ENCODE peak calls at places on chromosomes 3 and 15, in six cellular contexts. One of them, this sample, is unnamed.
A peak's percentile ranks its signal among the peaks of the same experiment; 100 is the strongest.

GRCh38 chr3:127809211-127809610 is 13.1 kb downstream of the MGLL start:
- DNase-seq in Peyer's patch: no peak
- DNase-seq in tibial nerve: no peak
- DNase-seq in body of pancreas: no peak
- DNase-seq in sigmoid colon: no peak
- DNase-seq in A549: no peak
- DNase-seq in this sample: no peak

GRCh38 chr15:21262851-21263400 is 177.4 kb downstream of the POTEB3 start:
- DNase-seq in A549: no peak
- DNase-seq in tibial nerve: no peak
- DNase-seq in Peyer's patch: no peak
- DNase-seq in sigmoid colon: no peak
- DNase-seq in body of pancreas: no peak
- DNase-seq in this sample: no peak

GRCh38 chr15:91258436-91258779 is 158.4 kb downstream of the SV2B start:
- DNase-seq in Peyer's patch: no peak
- DNase-seq in tibial nerve: no peak
- DNase-seq in A549: peak; percentile 28
- DNase-seq in body of pancreas: no peak
- DNase-seq in sigmoid colon: no peak
- DNase-seq in this sample: no peak

GRCh38 chr3:184373422-184373821 is 4.6 kb downstream of the THPO start:
- DNase-seq in A549: no peak
- DNase-seq in sigmoid colon: peak; percentile 72
- DNase-seq in tibial nerve: no peak
- DNase-seq in body of pancreas: no peak
- DNase-seq in Peyer's patch: no peak
- DNase-seq in this sample: no peak

GRCh38 chr3:140505256-140505655 is 172.6 kb upstream of the TRIM42 start:
- DNase-seq in Peyer's patch: no peak
- DNase-seq in A549: no peak
- DNase-seq in body of pancreas: peak; percentile 54
- DNase-seq in sigmoid colon: no peak
- DNase-seq in tibial nerve: peak; percentile 26
- DNase-seq in this sample: no peak

GRCh38 chr3:188084751-188085595 is 69.0 kb upstream of the LPP start:
- DNase-seq in sigmoid colon: no peak
- DNase-seq in Peyer's patch: no peak
- DNase-seq in body of pancreas: no peak
- DNase-seq in tibial nerve: no peak
- DNase-seq in A549: no peak
- DNase-seq in this sample: no peak

GRCh38 chr3:125202197-125202596 is 10.4 kb downstream of the SLC12A8 start:
- DNase-seq in A549: no peak
- DNase-seq in body of pancreas: no peak
- DNase-seq in sigmoid colon: no peak
- DNase-seq in Peyer's patch: no peak
- DNase-seq in tibial nerve: no peak
- DNase-seq in this sample: no peak

GRCh38 chr15:98311566-98312188 is 336.7 kb upstream of the IGF1R start:
- DNase-seq in sigmoid colon: peak; percentile 88
- DNase-seq in body of pancreas: peak; percentile 82
- DNase-seq in A549: peak; percentile 80
- DNase-seq in tibial nerve: peak; percentile 98
- DNase-seq in Peyer's patch: peak; percentile 61
- DNase-seq in this sample: peak; percentile 83

GRCh38 chr3:174270841-174271240 is 588.3 kb upstream of the NAALADL2 start:
- DNase-seq in body of pancreas: no peak
- DNase-seq in sigmoid colon: no peak
- DNase-seq in A549: no peak
- DNase-seq in tibial nerve: no peak
- DNase-seq in Peyer's patch: no peak
- DNase-seq in this sample: no peak

GRCh38 chr3:146468234-146468931 is 978 bp downstream of the PLSCR2 start:
- DNase-seq in Peyer's patch: no peak
- DNase-seq in body of pancreas: peak; percentile 8
- DNase-seq in sigmoid colon: no peak
- DNase-seq in tibial nerve: peak; percentile 20
- DNase-seq in A549: no peak
- DNase-seq in this sample: peak; percentile 22

GRCh38 chr15:42832577-42832976 is 88.0 kb downstream of the TTBK2 start:
- DNase-seq in tibial nerve: no peak
- DNase-seq in body of pancreas: no peak
- DNase-seq in A549: peak; percentile 22
- DNase-seq in sigmoid colon: no peak
- DNase-seq in Peyer's patch: no peak
- DNase-seq in this sample: no peak

GRCh38 chr3:21158801-21159564 is 592.0 kb downstream of the ZNF385D start:
- DNase-seq in tibial nerve: no peak
- DNase-seq in A549: no peak
- DNase-seq in body of pancreas: no peak
- DNase-seq in sigmoid colon: no peak
- DNase-seq in Peyer's patch: no peak
- DNase-seq in this sample: no peak

GRCh38 chr15:63598467-63599400 is 1.5 kb downstream of the FBXL22 start:
- DNase-seq in A549: no peak
- DNase-seq in body of pancreas: peak; percentile 21
- DNase-seq in tibial nerve: no peak
- DNase-seq in sigmoid colon: peak; percentile 89
- DNase-seq in Peyer's patch: no peak
- DNase-seq in this sample: peak; percentile 66
- TF ChIP-seq POLR2A in A549: no peak
- TF ChIP-seq POLR2A in body of pancreas: no peak
- TF ChIP-seq POLR2A in tibial nerve: no peak
- TF ChIP-seq POLR2A in sigmoid colon: peak; percentile 31
- TF ChIP-seq POLR2A in Peyer's patch: no peak
- TF ChIP-seq POLR2A in this sample: no peak

GRCh38 chr3:108882762-108883161 is 60.2 kb downstream of the TRAT1 start:
- DNase-seq in Peyer's patch: no peak
- DNase-seq in body of pancreas: no peak
- DNase-seq in sigmoid colon: no peak
- DNase-seq in A549: no peak
- DNase-seq in tibial nerve: no peak
- DNase-seq in this sample: no peak

GRCh38 chr3:108877906-108878305 is 55.3 kb downstream of the TRAT1 start:
- DNase-seq in tibial nerve: no peak
- DNase-seq in sigmoid colon: no peak
- DNase-seq in Peyer's patch: no peak
- DNase-seq in A549: no peak
- DNase-seq in body of pancreas: no peak
- DNase-seq in this sample: no peak

GRCh38 chr3:108883373-108883772 is 60.8 kb downstream of the TRAT1 start:
- DNase-seq in Peyer's patch: no peak
- DNase-seq in body of pancreas: no peak
- DNase-seq in sigmoid colon: no peak
- DNase-seq in tibial nerve: no peak
- DNase-seq in A549: no peak
- DNase-seq in this sample: no peak

GRCh38 chr3:108879915-108880314 is 57.3 kb downstream of the TRAT1 start:
- DNase-seq in body of pancreas: no peak
- DNase-seq in A549: no peak
- DNase-seq in sigmoid colon: no peak
- DNase-seq in tibial nerve: no peak
- DNase-seq in Peyer's patch: no peak
- DNase-seq in this sample: no peak
- TF ChIP-seq CTCF in body of pancreas: no peak
- TF ChIP-seq CTCF in A549: peak; percentile 23
- TF ChIP-seq CTCF in sigmoid colon: no peak
- TF ChIP-seq CTCF in tibial nerve: no peak
- TF ChIP-seq CTCF in Peyer's patch: no peak
- TF ChIP-seq CTCF in this sample: no peak

DNA sequence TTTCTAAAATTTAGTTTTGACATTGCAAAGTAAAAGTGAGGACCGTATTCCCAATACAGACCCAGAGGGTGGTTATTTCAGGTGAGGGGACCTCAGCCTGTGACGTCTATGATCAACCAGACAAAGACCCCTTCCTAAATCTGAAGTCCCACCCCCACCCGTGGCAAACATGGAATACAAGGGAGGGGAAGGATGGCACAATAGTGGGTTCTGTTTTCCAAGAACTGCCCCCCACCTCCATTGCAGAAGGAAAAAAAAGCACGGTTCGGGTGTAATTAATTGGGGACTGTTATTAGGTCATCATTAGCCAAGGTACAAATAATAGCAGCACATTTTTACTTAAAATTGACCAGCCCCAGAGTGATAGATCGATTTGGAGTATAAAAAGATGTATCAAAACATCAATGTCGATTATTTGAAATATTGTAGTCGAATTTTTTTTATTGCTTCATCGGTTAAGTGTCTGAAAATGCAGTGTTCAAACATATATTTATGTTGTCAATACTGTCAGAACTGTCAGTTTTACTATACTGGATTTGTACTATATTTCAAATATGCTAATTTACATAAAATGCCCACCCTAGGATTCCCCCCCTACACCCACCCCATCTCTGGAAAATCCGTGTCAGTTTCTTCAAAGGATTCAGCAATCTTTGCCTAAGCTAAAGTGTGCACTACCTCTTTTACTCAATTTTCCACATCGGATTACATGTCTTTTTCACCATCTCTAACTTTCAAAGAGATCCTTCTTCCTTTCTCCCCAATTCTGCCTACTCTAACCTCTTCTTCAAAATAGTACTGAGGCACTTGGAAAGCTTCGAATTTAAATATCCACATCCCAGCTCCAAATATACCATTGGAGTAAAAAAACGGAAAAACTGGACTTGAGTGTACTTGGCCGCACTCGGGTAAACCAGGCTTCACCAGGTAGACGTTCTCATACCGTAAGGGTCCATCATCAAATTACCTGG is 7.7 kb upstream of the MEIS2 start:
- DNase-seq in sigmoid colon: no peak
- DNase-seq in A549: no peak
- DNase-seq in tibial nerve: no peak
- DNase-seq in Peyer's patch: no peak
- DNase-seq in body of pancreas: no peak
- DNase-seq in this sample: no peak
- H3K4me3 ChIP-seq in sigmoid colon: peak overlapping the region; percentile 45
- H3K4me3 ChIP-seq in A549: no peak overlapping the region
- H3K4me3 ChIP-seq in tibial nerve: no peak overlapping the region
- H3K4me3 ChIP-seq in Peyer's patch: no peak overlapping the region
- H3K4me3 ChIP-seq in body of pancreas: no peak overlapping the region
- H3K4me3 ChIP-seq in this sample: no peak overlapping the region

DNA sequence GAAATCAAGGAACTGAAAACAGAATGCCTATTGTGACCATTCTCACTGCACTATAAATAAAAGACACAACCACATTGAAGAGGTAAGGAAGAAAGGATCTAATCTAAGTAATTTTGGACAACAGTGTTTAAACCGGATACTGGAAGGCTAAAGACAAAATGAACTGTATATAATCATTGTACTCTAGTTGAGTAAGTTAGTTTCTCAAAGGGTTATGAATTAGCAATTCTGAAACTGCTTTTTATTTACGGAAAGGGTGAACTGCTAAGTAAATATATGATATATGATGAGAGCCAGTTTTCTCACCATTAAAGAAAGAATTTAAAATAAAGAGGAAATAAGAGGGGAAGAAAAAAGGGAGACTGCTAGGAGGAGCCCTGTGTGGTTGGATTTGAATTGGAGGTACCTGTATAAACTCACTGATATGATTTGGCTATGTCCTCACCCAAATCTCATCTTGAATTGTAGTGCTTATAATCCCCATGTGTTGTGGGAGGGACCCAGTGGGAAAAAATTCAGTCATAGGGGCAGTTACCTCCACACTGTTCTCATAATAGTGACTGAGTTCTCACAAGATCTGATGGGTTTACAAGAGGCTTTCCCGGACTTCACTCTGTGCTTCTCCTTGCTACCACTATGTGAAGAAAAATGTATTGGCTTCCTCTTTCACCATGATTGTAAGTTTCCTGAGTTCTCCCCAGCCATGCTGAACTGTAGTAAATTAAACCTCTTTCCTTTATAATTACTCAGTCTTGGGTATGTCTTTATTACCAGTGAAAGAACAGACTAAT is 607.7 kb downstream of the PYDC2 start:
- DNase-seq in sigmoid colon: no peak
- DNase-seq in tibial nerve: no peak
- DNase-seq in body of pancreas: no peak
- DNase-seq in Peyer's patch: no peak
- DNase-seq in A549: no peak
- DNase-seq in this sample: no peak
- TF ChIP-seq POLR2A in sigmoid colon: no peak
- TF ChIP-seq POLR2A in tibial nerve: no peak
- TF ChIP-seq POLR2A in body of pancreas: no peak
- TF ChIP-seq POLR2A in Peyer's patch: no peak
- TF ChIP-seq POLR2A in A549: no peak
- TF ChIP-seq POLR2A in this sample: no peak

GRCh38 chr3:56801597-56802410 is at the start of gene ARHGEF3:
- DNase-seq in body of pancreas: peak; percentile 85
- DNase-seq in Peyer's patch: peak; percentile 91
- DNase-seq in sigmoid colon: peak; percentile 90
- DNase-seq in A549: peak; percentile 71
- DNase-seq in tibial nerve: peak; percentile 72
- DNase-seq in this sample: peak; percentile 82
- TF ChIP-seq CTCF in body of pancreas: peak; percentile 81
- TF ChIP-seq CTCF in Peyer's patch: no peak
- TF ChIP-seq CTCF in sigmoid colon: no peak
- TF ChIP-seq CTCF in A549: peak; percentile 57
- TF ChIP-seq CTCF in tibial nerve: peak; percentile 34
- TF ChIP-seq CTCF in this sample: peak; percentile 34

GRCh38 chr3:177446160-177446559 is 248.9 kb upstream of the TBL1XR1 start:
- DNase-seq in body of pancreas: no peak
- DNase-seq in sigmoid colon: no peak
- DNase-seq in tibial nerve: no peak
- DNase-seq in Peyer's patch: peak; percentile 60
- DNase-seq in A549: no peak
- DNase-seq in this sample: no peak

GRCh38 chr3:177441813-177442646 is 244.7 kb upstream of the TBL1XR1 start:
- DNase-seq in tibial nerve: no peak
- DNase-seq in Peyer's patch: no peak
- DNase-seq in A549: no peak
- DNase-seq in sigmoid colon: peak; percentile 82
- DNase-seq in body of pancreas: no peak
- DNase-seq in this sample: no peak

GRCh38 chr3:177445591-177445990 is 248.3 kb upstream of the TBL1XR1 start:
- DNase-seq in A549: no peak
- DNase-seq in Peyer's patch: no peak
- DNase-seq in body of pancreas: no peak
- DNase-seq in tibial nerve: no peak
- DNase-seq in sigmoid colon: no peak
- DNase-seq in this sample: no peak

GRCh38 chr3:177441281-177441812 is 244.1 kb upstream of the TBL1XR1 start:
- DNase-seq in A549: no peak
- DNase-seq in body of pancreas: no peak
- DNase-seq in tibial nerve: no peak
- DNase-seq in sigmoid colon: no peak
- DNase-seq in Peyer's patch: no peak
- DNase-seq in this sample: no peak

GRCh38 chr3:177443469-177443868 is 246.2 kb upstream of the TBL1XR1 start:
- DNase-seq in body of pancreas: no peak
- DNase-seq in Peyer's patch: no peak
- DNase-seq in tibial nerve: no peak
- DNase-seq in sigmoid colon: no peak
- DNase-seq in A549: no peak
- DNase-seq in this sample: peak; percentile 78
- H3K4me3 ChIP-seq in body of pancreas: no peak overlapping the region
- H3K4me3 ChIP-seq in Peyer's patch: no peak overlapping the region
- H3K4me3 ChIP-seq in tibial nerve: no peak overlapping the region
- H3K4me3 ChIP-seq in sigmoid colon: peak overlapping the region; percentile 34
- H3K4me3 ChIP-seq in A549: no peak overlapping the region
- H3K4me3 ChIP-seq in this sample: no peak overlapping the region

GRCh38 chr3:158109804-158110657 is at the start of gene RSRC1:
- DNase-seq in body of pancreas: peak; percentile 86
- DNase-seq in Peyer's patch: peak; percentile 85
- DNase-seq in sigmoid colon: peak; percentile 90
- DNase-seq in tibial nerve: peak; percentile 84
- DNase-seq in A549: peak; percentile 67
- DNase-seq in this sample: peak; percentile 86
- TF ChIP-seq POLR2A in body of pancreas: peak; percentile 67
- TF ChIP-seq POLR2A in Peyer's patch: no peak
- TF ChIP-seq POLR2A in sigmoid colon: no peak
- TF ChIP-seq POLR2A in tibial nerve: no peak
- TF ChIP-seq POLR2A in A549: peak; percentile 81
- TF ChIP-seq POLR2A in this sample: peak; percentile 35

This sample was measured in thyroid gland.